ENCODE peak calls at places on chromosome 15, in six cellular contexts. M, F, K, W, L and G are unnamed samples.

GRCh38 chr15:89303986-89304385 is 30.6 kb downstream of the POLG start:
- DNase-seq in M (no peak), F (no peak), K (no peak), W (no peak), L (no peak), G (no peak)

GRCh38 chr15:96237002-96237401 is 93.5 kb upstream of the NR2F2 start:
- DNase-seq in M (no peak), F (no peak), K (no peak), W (no peak), L (no peak), G (no peak)

GRCh38 chr15:72271895-72272212 is 500 bp downstream of the PARP6 start:
- DNase-seq in M (peak; percentile 43), F (no peak), K (no peak), W (peak; percentile 59), L (peak; percentile 38), G (no peak)

GRCh38 chr15:90915808-90916440 is 12.8 kb downstream of the MAN2A2 start:
- DNase-seq in M (no peak), F (peak; percentile 87), K (peak; percentile 57), W (peak; percentile 66), L (no peak), G (peak; percentile 90)

GRCh38 chr15:56532766-56533455 is 68.0 kb upstream of the MNS1 start:
- DNase-seq in M (no peak), F (no peak), K (no peak), W (no peak), L (no peak), G (no peak)

GRCh38 chr15:85009435-85009834 is 27.8 kb downstream of the PDE8A start:
- DNase-seq in M (no peak), F (no peak), K (no peak), W (no peak), L (no peak), G (no peak)

GRCh38 chr15:58438956-58439355 is 7.2 kb downstream of the LIPC start:
- DNase-seq in M (peak; percentile 38), F (no peak), K (no peak), W (no peak), L (peak; percentile 47), G (no peak)

GRCh38 chr15:22966321-22967083 is 13.7 kb downstream of the CYFIP1 start:
- DNase-seq in M (no peak), F (no peak), K (no peak), W (no peak), L (no peak), G (no peak)

GRCh38 chr15:94297543-94297942 is 66.2 kb downstream of the MCTP2 start:
- DNase-seq in M (no peak), F (no peak), K (no peak), W (no peak), L (no peak), G (no peak)

GRCh38 chr15:96348112-96349027 is 17.9 kb downstream of the NR2F2 start:
- DNase-seq in M (no peak), F (no peak), K (no peak), W (no peak), L (no peak), G (no peak)

GRCh38 chr15:73633991-73634495 is 854 bp upstream of the NPTN start:
- DNase-seq in M (no peak), F (no peak), K (no peak), W (no peak), L (peak; percentile 80), G (no peak)

GRCh38 chr15:48330855-48331795 is at the start of gene DUT:
- DNase-seq in M (peak; percentile 43), F (peak; percentile 93), K (peak; percentile 92), W (peak; percentile 82), L (peak; percentile 93), G (peak; percentile 94)

GRCh38 chr15:77180757-77181156 is 109.8 kb upstream of the TSPAN3 start:
- DNase-seq in M (no peak), F (no peak), K (no peak), W (no peak), L (peak; percentile 18), G (no peak)

GRCh38 chr15:86691091-86691490 is 611.4 kb downstream of the AGBL1 start:
- DNase-seq in M (no peak), F (no peak), K (no peak), W (no peak), L (no peak), G (no peak)

GRCh38 chr15:89364741-89365450 is 30.3 kb upstream of the POLG start:
- DNase-seq in M (no peak), F (no peak), K (no peak), W (no peak), L (no peak), G (no peak)

GRCh38 chr15:100615801-100616200 is 13.4 kb downstream of the ASB7 start:
- DNase-seq in M (no peak), F (no peak), K (no peak), W (no peak), L (no peak), G (no peak)

GRCh38 chr15:79341361-79341760 is 30.4 kb downstream of the TMED3 start:
- DNase-seq in M (no peak), F (no peak), K (no peak), W (no peak), L (no peak), G (no peak)

GRCh38 chr15:78229431-78230406 is 4.6 kb downstream of the ACSBG1 start:
- DNase-seq in M (no peak), F (no peak), K (no peak), W (no peak), L (no peak), G (no peak)

GRCh38 chr15:80944818-80945217 is 44.8 kb downstream of the MESD start:
- DNase-seq in M (no peak), F (no peak), K (no peak), W (peak; percentile 44), L (no peak), G (no peak)

GRCh38 chr15:88982304-88982945 is 69.2 kb upstream of the MFGE8 start:
- DNase-seq in M (no peak), F (peak; percentile 81), K (peak; percentile 81), W (peak; percentile 83), L (peak; percentile 68), G (peak; percentile 84)

GRCh38 chr15:59096429-59096828 is 8.5 kb upstream of the CCNB2 start:
- DNase-seq in M (no peak), F (no peak), K (no peak), W (no peak), L (no peak), G (no peak)

GRCh38 chr15:60079210-60079609 is 75.1 kb downstream of the FOXB1 start:
- DNase-seq in M (peak; percentile 23), F (no peak), K (no peak), W (no peak), L (no peak), G (no peak)

GRCh38 chr15:80834906-80835305 is 55.7 kb downstream of the CEMIP start:
- DNase-seq in M (no peak), F (no peak), K (no peak), W (no peak), L (peak; percentile 44), G (no peak)

GRCh38 chr15:74726774-74727164 is 1.4 kb upstream of the CYP1A1 start:
- DNase-seq in M (no peak), F (no peak), K (no peak), W (no peak), L (no peak), G (no peak)

GRCh38 chr15:68578960-68579935 is at the start of gene CORO2B:
- DNase-seq in M (peak; percentile 51), F (peak; percentile 76), K (peak; percentile 73), W (no peak), L (peak; percentile 71), G (peak; percentile 77)

GRCh38 chr15:38768970-38769369 is 204.4 kb upstream of the RASGRP1 start:
- DNase-seq in M (peak; percentile 4), F (no peak), K (peak; percentile 18), W (peak; percentile 66), L (peak; percentile 70), G (no peak)

GRCh38 chr15:52529940-52530339 is 1.3 kb upstream of the MYO5A start:
- DNase-seq in M (no peak), F (no peak), K (no peak), W (no peak), L (no peak), G (no peak)

GRCh38 chr15:79031821-79032220 is 58.8 kb downstream of the RASGRF1 start:
- DNase-seq in M (no peak), F (no peak), K (no peak), W (no peak), L (no peak), G (no peak)

GRCh38 chr15:65846120-65846519 is 23.2 kb upstream of the RAB11A start:
- DNase-seq in M (no peak), F (no peak), K (no peak), W (no peak), L (no peak), G (no peak)

GRCh38 chr15:70149667-70150404 is 52.1 kb upstream of the TLE3 start:
- DNase-seq in M (no peak), F (no peak), K (no peak), W (no peak), L (no peak), G (no peak)

GRCh38 chr15:78067328-78068241 is 9.9 kb downstream of the TBC1D2B start:
- DNase-seq in M (no peak), F (no peak), K (no peak), W (no peak), L (no peak), G (no peak)

GRCh38 chr15:100350434-100351226 is 8.9 kb upstream of the ADAMTS17 start:
- DNase-seq in M (no peak), F (no peak), K (no peak), W (peak; percentile 73), L (no peak), G (no peak)